ENCODE peak calls at places on chromosome X, in four cellular contexts. P is IMR-90, T is SK-N-SH, V is left ventricle myocardium inferior. D is an unnamed sample.

GRCh38 chrX:68504237-68504636 is 5.4 kb downstream of the YIPF6 start:
- DNase-seq in P (peak), T (no peak), V (no peak), D (no peak)

GRCh38 chrX:9873952-9874351 is 87.7 kb downstream of the SHROOM2 start:
- DNase-seq in P (peak), T (peak), V (no peak), D (peak)

GRCh38 chrX:7889680-7890079 is 37.5 kb downstream of the PNPLA4 start:
- DNase-seq in P (peak), T (no peak), V (no peak), D (no peak)

GRCh38 chrX:13059676-13060499 is 15.5 kb upstream of the FAM9C start:
- DNase-seq in P (peak), T (no peak), V (no peak), D (no peak)

GRCh38 chrX:63835361-63835760 is 50.3 kb upstream of the ARHGEF9 start:
- DNase-seq in P (no peak), T (no peak), V (no peak), D (no peak)

GRCh38 chrX:130110379-130111219 is at the start of gene ELF4:
- DNase-seq in P (peak), T (peak), V (peak), D (peak)

GRCh38 chrX:29229802-29230201 is 642.6 kb downstream of the IL1RAPL1 start:
- DNase-seq in P (peak), T (no peak), V (no peak), D (no peak)

GRCh38 chrX:38804481-38805293 is 3.4 kb downstream of the MID1IP1 start:
- DNase-seq in P (no peak), T (peak), V (peak), D (peak)

GRCh38 chrX:22963186-22963585 is 36.6 kb upstream of the DDX53 start:
- DNase-seq in P (peak), T (no peak), V (no peak), D (no peak)

GRCh38 chrX:102957751-102958150 is 20.7 kb downstream of the RAB40AL start:
- DNase-seq in P (peak), T (no peak), V (no peak), D (no peak)

GRCh38 chrX:129522184-129523059 is 868 bp downstream of the SMARCA1 start:
- DNase-seq in P (peak), T (peak), V (peak), D (peak)

GRCh38 chrX:19743386-19743785 is 144.0 kb downstream of the SH3KBP1 start:
- DNase-seq in P (no peak), T (no peak), V (no peak), D (no peak)

GRCh38 chrX:153844509-153845082 is 14.3 kb upstream of the PDZD4 start:
- DNase-seq in P (no peak), T (no peak), V (no peak), D (peak)

GRCh38 chrX:39891781-39892180 is 206.0 kb downstream of the BCOR start:
- DNase-seq in P (no peak), T (no peak), V (no peak), D (no peak)

GRCh38 chrX:55011294-55011693 is 11.1 kb downstream of the APEX2 start:
- DNase-seq in P (peak), T (peak), V (no peak), D (no peak)
- TF ChIP-seq CTCF in P (peak), T (peak), V (peak), D (peak)

GRCh38 chrX:56569378-56570061 is 6.1 kb downstream of the UBQLN2 start:
- DNase-seq in P (peak), T (no peak), V (no peak), D (no peak)

GRCh38 chrX:56564182-56564885 is 907 bp downstream of the UBQLN2 start:
- DNase-seq in P (peak), T (peak), V (no peak), D (no peak)

GRCh38 chrX:56563231-56564116 is at the start of gene UBQLN2:
- DNase-seq in P (peak), T (peak), V (peak), D (peak)

DNA sequence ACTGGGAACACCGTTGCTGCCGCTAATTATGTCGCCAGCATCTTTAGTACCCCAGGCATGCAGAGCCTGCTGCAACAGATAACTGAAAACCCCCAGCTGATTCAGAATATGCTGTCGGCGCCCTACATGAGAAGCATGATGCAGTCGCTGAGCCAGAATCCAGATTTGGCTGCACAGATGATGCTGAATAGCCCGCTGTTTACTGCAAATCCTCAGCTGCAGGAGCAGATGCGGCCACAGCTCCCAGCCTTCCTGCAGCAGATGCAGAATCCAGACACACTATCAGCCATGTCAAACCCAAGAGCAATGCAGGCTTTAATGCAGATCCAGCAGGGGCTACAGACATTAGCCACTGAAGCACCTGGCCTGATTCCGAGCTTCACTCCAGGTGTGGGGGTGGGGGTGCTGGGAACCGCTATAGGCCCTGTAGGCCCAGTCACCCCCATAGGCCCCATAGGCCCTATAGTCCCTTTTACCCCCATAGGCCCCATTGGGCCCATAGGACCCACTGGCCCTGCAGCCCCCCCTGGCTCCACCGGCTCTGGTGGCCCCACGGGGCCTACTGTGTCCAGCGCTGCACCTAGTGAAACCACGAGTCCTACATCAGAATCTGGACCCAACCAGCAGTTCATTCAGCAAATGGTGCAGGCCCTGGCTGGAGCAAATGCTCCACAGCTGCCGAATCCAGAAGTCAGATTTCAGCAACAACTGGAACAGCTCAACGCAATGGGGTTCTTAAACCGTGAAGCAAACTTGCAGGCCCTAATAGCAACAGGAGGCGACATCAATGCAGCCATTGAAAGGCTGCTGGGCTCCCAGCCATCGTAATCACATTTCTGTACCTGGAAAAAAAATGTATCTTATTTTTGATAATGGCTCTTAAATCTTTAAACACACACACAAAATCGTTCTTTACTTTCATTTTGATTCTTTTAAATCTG is 1.8 kb downstream of the UBQLN2 start:
- DNase-seq in P (peak), T (peak), V (no peak), D (no peak)
- H3K27ac ChIP-seq in P (peak), T (peak), V (peak), D (no peak)

DNA sequence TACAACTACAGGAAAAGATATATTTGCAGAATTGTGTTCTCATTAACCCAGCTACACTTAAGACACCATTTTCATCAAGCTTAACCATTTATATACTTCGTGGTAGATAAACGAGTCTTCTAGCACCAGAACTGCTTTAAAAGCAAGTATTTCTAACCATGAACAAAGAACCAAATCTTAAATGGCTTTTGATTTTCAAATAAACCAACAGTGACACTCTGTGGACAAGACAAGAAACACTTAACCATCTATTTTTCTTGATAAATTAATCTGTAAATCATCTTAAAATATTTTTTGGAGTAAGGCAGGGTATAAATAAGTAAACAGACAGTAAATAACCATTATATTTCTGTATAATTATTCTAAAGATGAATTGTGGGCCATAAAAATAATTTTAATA is 10.2 kb downstream of the BEND2 start:
- DNase-seq in P (peak), T (no peak), V (no peak), D (no peak)
- TF ChIP-seq CTCF in P (peak), T (peak), V (peak), D (peak)

GRCh38 chrX:110002300-110003166 is at the start of gene TMEM164:
- DNase-seq in P (peak), T (peak), V (peak), D (peak)
- H3K27ac ChIP-seq in P (peak), T (peak), V (peak), D (peak)

GRCh38 chrX:110437686-110438085 is 79.0 kb downstream of the RTL9 start:
- DNase-seq in P (no peak), T (no peak), V (no peak), D (no peak)
- TF ChIP-seq CTCF in P (no peak), T (no peak), V (no peak), D (no peak)

GRCh38 chrX:110003167-110004156 is 548 bp downstream of the TMEM164 start:
- DNase-seq in P (no peak), T (peak), V (peak), D (peak)
- H3K27ac ChIP-seq in P (peak), T (peak), V (peak), D (peak)

GRCh38 chrX:125681058-125681457 is 361.4 kb downstream of the TEX13C start:
- DNase-seq in P (no peak), T (no peak), V (no peak), D (no peak)
- TF ChIP-seq CTCF in P (no peak), T (no peak), V (no peak), D (no peak)

GRCh38 chrX:24245201-24245600 is 68.7 kb downstream of the SUPT20HL2 start:
- DNase-seq in P (peak), T (no peak), V (no peak), D (peak)
- H3K27ac ChIP-seq in P (no peak), T (no peak), V (no peak), D (no peak)

GRCh38 chrX:97539970-97540519 is 656.3 kb downstream of the RPA4 start:
- DNase-seq in P (peak), T (no peak), V (no peak), D (no peak)
- TF ChIP-seq CTCF in P (no peak), T (no peak), V (no peak), D (no peak)

DNA sequence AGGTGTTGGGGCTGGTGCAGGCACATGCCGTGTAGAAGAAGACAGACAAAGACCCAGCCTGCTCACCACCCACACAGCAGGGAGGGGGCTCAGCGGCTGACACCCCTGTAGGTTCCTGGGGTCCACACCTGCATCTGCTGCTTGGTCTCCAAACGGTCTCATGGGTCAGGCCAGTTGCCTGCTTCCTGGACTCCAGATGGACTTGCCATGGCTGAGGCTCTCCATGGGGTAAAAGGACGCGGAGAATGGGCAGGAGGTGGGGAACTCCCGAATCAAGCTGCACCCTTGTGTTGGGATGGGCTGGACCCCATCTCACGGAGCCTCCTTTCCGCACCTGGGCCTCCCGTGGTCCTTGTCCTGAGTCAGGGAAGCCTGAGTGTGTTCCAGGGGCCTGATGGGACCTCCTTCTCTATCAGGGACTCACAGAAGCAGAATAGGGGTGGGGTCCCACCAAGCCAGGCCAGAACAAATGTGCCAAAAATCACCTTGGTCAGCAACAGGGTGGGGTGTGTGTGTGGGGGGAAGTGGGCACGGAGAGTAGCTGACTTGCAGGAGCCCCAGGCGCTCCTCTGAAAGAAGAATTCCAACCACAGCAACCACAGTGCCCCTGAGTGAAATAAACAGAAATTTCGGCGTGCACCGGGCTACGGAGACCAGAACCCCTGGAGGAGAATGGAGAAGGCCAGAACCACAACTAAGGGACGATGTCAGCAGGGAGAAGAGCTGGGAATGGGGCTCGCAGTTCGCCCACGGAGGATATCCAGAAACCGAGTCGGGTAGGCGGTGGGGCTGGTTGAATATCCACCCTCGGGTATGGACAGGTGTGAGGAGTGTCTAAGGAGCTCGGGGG is 11.8 kb upstream of the ASMTL start:
- DNase-seq in P (no peak), T (no peak), V (no peak), D (no peak)
- H3K27ac ChIP-seq in P (no peak), T (no peak), V (no peak), D (no peak)

D was measured in endodermal cell.